ENCODE peak calls at places on chromosomes 7 and 10, in six cellular contexts. One of them, this sample, is unnamed.

GRCh38 chr10:6542999-6543430 is 37.1 kb downstream of the PRKCQ start:
- DNase-seq in esophagus squamous epithelium: no peak
- DNase-seq in Caki2: no peak
- DNase-seq in stimulated activated CD4-positive, alpha-beta T cell treated with anti-CD3 and anti-CD28 coated beads, Interleukin-4, amount 100 ng/mL, for 48 hours: no peak
- DNase-seq in T-cell: peak
- DNase-seq in EH: no peak
- DNase-seq in this sample: no peak

GRCh38 chr7:28178537-28178936 is 2.1 kb downstream of the JAZF1 start:
- DNase-seq in esophagus squamous epithelium: no peak
- DNase-seq in Caki2: no peak
- DNase-seq in stimulated activated CD4-positive, alpha-beta T cell treated with anti-CD3 and anti-CD28 coated beads, Interleukin-4, amount 100 ng/mL, for 48 hours: no peak
- DNase-seq in T-cell: no peak
- DNase-seq in EH: peak
- DNase-seq in this sample: no peak

GRCh38 chr10:97748116-97748515 is 11.2 kb downstream of the ZFYVE27 start:
- DNase-seq in esophagus squamous epithelium: no peak
- DNase-seq in Caki2: no peak
- DNase-seq in stimulated activated CD4-positive, alpha-beta T cell treated with anti-CD3 and anti-CD28 coated beads, Interleukin-4, amount 100 ng/mL, for 48 hours: no peak
- DNase-seq in T-cell: no peak
- DNase-seq in EH: no peak
- DNase-seq in this sample: no peak

GRCh38 chr7:69047166-69047760 is 551.0 kb upstream of the AUTS2 start:
- DNase-seq in esophagus squamous epithelium: no peak
- DNase-seq in Caki2: no peak
- DNase-seq in stimulated activated CD4-positive, alpha-beta T cell treated with anti-CD3 and anti-CD28 coated beads, Interleukin-4, amount 100 ng/mL, for 48 hours: no peak
- DNase-seq in T-cell: no peak
- DNase-seq in EH: no peak
- DNase-seq in this sample: no peak

GRCh38 chr7:129783097-129783919 is 169.5 kb downstream of the UBE2H start:
- DNase-seq in esophagus squamous epithelium: no peak
- DNase-seq in Caki2: no peak
- DNase-seq in stimulated activated CD4-positive, alpha-beta T cell treated with anti-CD3 and anti-CD28 coated beads, Interleukin-4, amount 100 ng/mL, for 48 hours: no peak
- DNase-seq in T-cell: no peak
- DNase-seq in EH: no peak
- DNase-seq in this sample: no peak

GRCh38 chr10:47400251-47400650 is 16.2 kb upstream of the ZNF488 start:
- DNase-seq in esophagus squamous epithelium: no peak
- DNase-seq in Caki2: no peak
- DNase-seq in stimulated activated CD4-positive, alpha-beta T cell treated with anti-CD3 and anti-CD28 coated beads, Interleukin-4, amount 100 ng/mL, for 48 hours: no peak
- DNase-seq in T-cell: no peak
- DNase-seq in EH: no peak
- DNase-seq in this sample: no peak

GRCh38 chr10:114282526-114282925 is 43.5 kb downstream of the VWA2 start:
- DNase-seq in esophagus squamous epithelium: no peak
- DNase-seq in Caki2: no peak
- DNase-seq in stimulated activated CD4-positive, alpha-beta T cell treated with anti-CD3 and anti-CD28 coated beads, Interleukin-4, amount 100 ng/mL, for 48 hours: no peak
- DNase-seq in T-cell: no peak
- DNase-seq in EH: no peak
- DNase-seq in this sample: no peak

GRCh38 chr10:29067161-29067560 is 221.7 kb upstream of the LYZL1 start:
- DNase-seq in esophagus squamous epithelium: no peak
- DNase-seq in Caki2: no peak
- DNase-seq in stimulated activated CD4-positive, alpha-beta T cell treated with anti-CD3 and anti-CD28 coated beads, Interleukin-4, amount 100 ng/mL, for 48 hours: no peak
- DNase-seq in T-cell: no peak
- DNase-seq in EH: peak
- DNase-seq in this sample: no peak

GRCh38 chr10:34821587-34822585 is 6.8 kb upstream of the PARD3 start:
- DNase-seq in esophagus squamous epithelium: no peak
- DNase-seq in Caki2: no peak
- DNase-seq in stimulated activated CD4-positive, alpha-beta T cell treated with anti-CD3 and anti-CD28 coated beads, Interleukin-4, amount 100 ng/mL, for 48 hours: no peak
- DNase-seq in T-cell: no peak
- DNase-seq in EH: peak
- DNase-seq in this sample: no peak

GRCh38 chr7:30463400-30464145 is 15.0 kb downstream of the NOD1 start:
- DNase-seq in esophagus squamous epithelium: no peak
- DNase-seq in Caki2: no peak
- DNase-seq in stimulated activated CD4-positive, alpha-beta T cell treated with anti-CD3 and anti-CD28 coated beads, Interleukin-4, amount 100 ng/mL, for 48 hours: no peak
- DNase-seq in T-cell: no peak
- DNase-seq in EH: no peak
- DNase-seq in this sample: no peak

GRCh38 chr7:83648464-83649241 is at the start of gene SEMA3E:
- DNase-seq in esophagus squamous epithelium: no peak
- DNase-seq in Caki2: peak
- DNase-seq in stimulated activated CD4-positive, alpha-beta T cell treated with anti-CD3 and anti-CD28 coated beads, Interleukin-4, amount 100 ng/mL, for 48 hours: no peak
- DNase-seq in T-cell: no peak
- DNase-seq in EH: peak
- DNase-seq in this sample: no peak

GRCh38 chr10:32961892-32962369 is 3.9 kb upstream of the ITGB1 start:
- DNase-seq in esophagus squamous epithelium: no peak
- DNase-seq in Caki2: peak
- DNase-seq in stimulated activated CD4-positive, alpha-beta T cell treated with anti-CD3 and anti-CD28 coated beads, Interleukin-4, amount 100 ng/mL, for 48 hours: no peak
- DNase-seq in T-cell: no peak
- DNase-seq in EH: peak
- DNase-seq in this sample: no peak

GRCh38 chr10:96512997-96513685 is 585 bp downstream of the TLL2 start:
- DNase-seq in esophagus squamous epithelium: no peak
- DNase-seq in Caki2: no peak
- DNase-seq in stimulated activated CD4-positive, alpha-beta T cell treated with anti-CD3 and anti-CD28 coated beads, Interleukin-4, amount 100 ng/mL, for 48 hours: peak
- DNase-seq in T-cell: peak
- DNase-seq in EH: peak
- DNase-seq in this sample: peak

GRCh38 chr7:95577137-95577536 is 19.2 kb downstream of the PDK4 start:
- DNase-seq in esophagus squamous epithelium: no peak
- DNase-seq in Caki2: peak
- DNase-seq in stimulated activated CD4-positive, alpha-beta T cell treated with anti-CD3 and anti-CD28 coated beads, Interleukin-4, amount 100 ng/mL, for 48 hours: no peak
- DNase-seq in T-cell: no peak
- DNase-seq in EH: peak
- DNase-seq in this sample: no peak

GRCh38 chr7:159109092-159110035 is 35.3 kb downstream of the VIPR2 start:
- DNase-seq in esophagus squamous epithelium: no peak
- DNase-seq in Caki2: no peak
- DNase-seq in stimulated activated CD4-positive, alpha-beta T cell treated with anti-CD3 and anti-CD28 coated beads, Interleukin-4, amount 100 ng/mL, for 48 hours: no peak
- DNase-seq in T-cell: no peak
- DNase-seq in EH: no peak
- DNase-seq in this sample: no peak

GRCh38 chr7:40709077-40709964 is 574.5 kb downstream of the SUGCT start:
- DNase-seq in esophagus squamous epithelium: no peak
- DNase-seq in Caki2: no peak
- DNase-seq in stimulated activated CD4-positive, alpha-beta T cell treated with anti-CD3 and anti-CD28 coated beads, Interleukin-4, amount 100 ng/mL, for 48 hours: no peak
- DNase-seq in T-cell: no peak
- DNase-seq in EH: peak
- DNase-seq in this sample: no peak